ENCODE peak calls at places on chromosomes 4 and X, in seven cellular contexts. One of them, this sample, is unnamed.

GRCh38 chr4:6574747-6575502 is at the start of gene MAN2B2:
- DNase-seq in A549: peak
- DNase-seq in psoas muscle: peak
- DNase-seq in WTC11: peak
- DNase-seq in PC-9: peak
- DNase-seq in upper lobe of right lung: peak
- DNase-seq in heart right ventricle: peak
- DNase-seq in this sample: peak

GRCh38 chrX:103073442-103073841 is 9.5 kb upstream of the BEX1 start:
- DNase-seq in heart right ventricle: no peak
- DNase-seq in PC-9: no peak
- DNase-seq in psoas muscle: no peak
- DNase-seq in WTC11: no peak
- DNase-seq in upper lobe of right lung: no peak
- DNase-seq in A549: no peak
- DNase-seq in this sample: no peak

GRCh38 chrX:109619816-109620215 is 5.2 kb downstream of the KCNE5 start:
- DNase-seq in psoas muscle: no peak
- DNase-seq in A549: no peak
- DNase-seq in PC-9: no peak
- DNase-seq in WTC11: no peak
- DNase-seq in upper lobe of right lung: no peak
- DNase-seq in heart right ventricle: no peak
- DNase-seq in this sample: peak

GRCh38 chr4:133059117-133059516 is 90.0 kb upstream of the PCDH10 start:
- DNase-seq in A549: no peak
- DNase-seq in WTC11: no peak
- DNase-seq in psoas muscle: no peak
- DNase-seq in upper lobe of right lung: no peak
- DNase-seq in PC-9: no peak
- DNase-seq in heart right ventricle: no peak
- DNase-seq in this sample: no peak

GRCh38 chr4:25568788-25569231 is 86.8 kb upstream of the SLC34A2 start:
- DNase-seq in psoas muscle: no peak
- DNase-seq in PC-9: no peak
- DNase-seq in heart right ventricle: no peak
- DNase-seq in WTC11: no peak
- DNase-seq in A549: peak
- DNase-seq in upper lobe of right lung: no peak
- DNase-seq in this sample: no peak

GRCh38 chrX:124478046-124478445 is 131.7 kb downstream of the SH2D1A start:
- DNase-seq in psoas muscle: no peak
- DNase-seq in WTC11: no peak
- DNase-seq in heart right ventricle: no peak
- DNase-seq in upper lobe of right lung: no peak
- DNase-seq in A549: no peak
- DNase-seq in PC-9: no peak
- DNase-seq in this sample: no peak

GRCh38 chr4:77072195-77072753 is 3.5 kb downstream of the CCNI start:
- DNase-seq in upper lobe of right lung: no peak
- DNase-seq in heart right ventricle: no peak
- DNase-seq in psoas muscle: no peak
- DNase-seq in A549: no peak
- DNase-seq in WTC11: no peak
- DNase-seq in PC-9: peak
- DNase-seq in this sample: no peak

GRCh38 chr4:41594439-41594838 is 56.5 kb downstream of the LIMCH1 start:
- DNase-seq in heart right ventricle: peak
- DNase-seq in upper lobe of right lung: no peak
- DNase-seq in WTC11: no peak
- DNase-seq in psoas muscle: peak
- DNase-seq in PC-9: no peak
- DNase-seq in A549: no peak
- DNase-seq in this sample: no peak

GRCh38 chr4:3445111-3445820 is 3.5 kb downstream of the HGFAC start:
- DNase-seq in psoas muscle: peak
- DNase-seq in WTC11: no peak
- DNase-seq in A549: no peak
- DNase-seq in PC-9: no peak
- DNase-seq in heart right ventricle: peak
- DNase-seq in upper lobe of right lung: no peak
- DNase-seq in this sample: peak

GRCh38 chr4:1718095-1718850 is 2.9 kb downstream of the TMEM129 start:
- DNase-seq in psoas muscle: no peak
- DNase-seq in heart right ventricle: no peak
- DNase-seq in A549: no peak
- DNase-seq in PC-9: no peak
- DNase-seq in WTC11: no peak
- DNase-seq in upper lobe of right lung: peak
- DNase-seq in this sample: no peak

GRCh38 chr4:3531887-3532713 is at the start of gene LRPAP1:
- DNase-seq in psoas muscle: peak
- DNase-seq in upper lobe of right lung: peak
- DNase-seq in WTC11: peak
- DNase-seq in heart right ventricle: peak
- DNase-seq in PC-9: peak
- DNase-seq in A549: peak
- DNase-seq in this sample: peak

GRCh38 chrX:53716328-53717088 is 30.0 kb upstream of the HUWE1 start:
- DNase-seq in A549: no peak
- DNase-seq in PC-9: peak
- DNase-seq in heart right ventricle: no peak
- DNase-seq in WTC11: no peak
- DNase-seq in upper lobe of right lung: no peak
- DNase-seq in psoas muscle: no peak
- DNase-seq in this sample: no peak

GRCh38 chrX:24306430-24306829 is 7.4 kb downstream of the SUPT20HL2 start:
- DNase-seq in PC-9: no peak
- DNase-seq in heart right ventricle: no peak
- DNase-seq in A549: no peak
- DNase-seq in WTC11: no peak
- DNase-seq in psoas muscle: no peak
- DNase-seq in upper lobe of right lung: no peak
- DNase-seq in this sample: no peak

GRCh38 chr4:5932021-5932553 is 39.2 kb upstream of the CRMP1 start:
- DNase-seq in A549: no peak
- DNase-seq in heart right ventricle: no peak
- DNase-seq in upper lobe of right lung: no peak
- DNase-seq in PC-9: no peak
- DNase-seq in WTC11: no peak
- DNase-seq in psoas muscle: no peak
- DNase-seq in this sample: no peak

GRCh38 chr4:175971393-175972179 is 94.1 kb upstream of the WDR17 start:
- DNase-seq in A549: no peak
- DNase-seq in WTC11: no peak
- DNase-seq in heart right ventricle: no peak
- DNase-seq in PC-9: no peak
- DNase-seq in upper lobe of right lung: no peak
- DNase-seq in psoas muscle: no peak
- DNase-seq in this sample: no peak

GRCh38 chr4:173269280-173269679 is 64.9 kb downstream of the HMGB2 start:
- DNase-seq in psoas muscle: no peak
- DNase-seq in PC-9: no peak
- DNase-seq in upper lobe of right lung: no peak
- DNase-seq in A549: no peak
- DNase-seq in WTC11: no peak
- DNase-seq in heart right ventricle: no peak
- DNase-seq in this sample: no peak

GRCh38 chrX:74420194-74421035 is 878 bp upstream of the SLC16A2 start:
- DNase-seq in upper lobe of right lung: peak
- DNase-seq in PC-9: peak
- DNase-seq in WTC11: peak
- DNase-seq in A549: peak
- DNase-seq in psoas muscle: peak
- DNase-seq in heart right ventricle: peak
- DNase-seq in this sample: peak

GRCh38 chr4:3645711-3646221 is 113.5 kb upstream of the LRPAP1 start:
- DNase-seq in psoas muscle: no peak
- DNase-seq in A549: no peak
- DNase-seq in upper lobe of right lung: no peak
- DNase-seq in PC-9: no peak
- DNase-seq in heart right ventricle: no peak
- DNase-seq in WTC11: no peak
- DNase-seq in this sample: no peak

GRCh38 chrX:71622347-71623104 is 4.2 kb upstream of the CXCR3 start:
- DNase-seq in PC-9: no peak
- DNase-seq in A549: peak
- DNase-seq in heart right ventricle: peak
- DNase-seq in upper lobe of right lung: peak
- DNase-seq in psoas muscle: peak
- DNase-seq in WTC11: peak
- DNase-seq in this sample: no peak

GRCh38 chr4:179867300-179867878 is 2375.8 kb upstream of the TENM3 start:
- DNase-seq in psoas muscle: no peak
- DNase-seq in WTC11: peak
- DNase-seq in PC-9: no peak
- DNase-seq in A549: peak
- DNase-seq in heart right ventricle: peak
- DNase-seq in upper lobe of right lung: no peak
- DNase-seq in this sample: peak

GRCh38 chr4:66182651-66183050 is 512.4 kb upstream of the EPHA5 start:
- DNase-seq in WTC11: no peak
- DNase-seq in PC-9: no peak
- DNase-seq in psoas muscle: no peak
- DNase-seq in A549: no peak
- DNase-seq in heart right ventricle: no peak
- DNase-seq in upper lobe of right lung: no peak
- DNase-seq in this sample: no peak

GRCh38 chrX:40952855-40953254 is 132.4 kb upstream of the USP9X start:
- DNase-seq in psoas muscle: no peak
- DNase-seq in WTC11: no peak
- DNase-seq in PC-9: no peak
- DNase-seq in A549: no peak
- DNase-seq in upper lobe of right lung: no peak
- DNase-seq in heart right ventricle: no peak
- DNase-seq in this sample: no peak

GRCh38 chr4:139595989-139596679 is 40.1 kb upstream of the SETD7 start:
- DNase-seq in A549: peak
- DNase-seq in psoas muscle: peak
- DNase-seq in heart right ventricle: no peak
- DNase-seq in WTC11: no peak
- DNase-seq in upper lobe of right lung: no peak
- DNase-seq in PC-9: peak
- DNase-seq in this sample: no peak
- TF ChIP-seq CTCF in A549: no peak
- TF ChIP-seq CTCF in psoas muscle: no peak
- TF ChIP-seq CTCF in heart right ventricle: no peak
- TF ChIP-seq CTCF in WTC11: no peak
- TF ChIP-seq CTCF in upper lobe of right lung: no peak
- TF ChIP-seq CTCF in PC-9: no peak
- TF ChIP-seq CTCF in this sample: no peak

GRCh38 chr4:101230806-101231426 is 116.4 kb downstream of the PPP3CA start:
- DNase-seq in psoas muscle: no peak
- DNase-seq in A549: peak
- DNase-seq in upper lobe of right lung: no peak
- DNase-seq in PC-9: no peak
- DNase-seq in WTC11: no peak
- DNase-seq in heart right ventricle: no peak
- DNase-seq in this sample: no peak
- TF ChIP-seq CTCF in psoas muscle: no peak
- TF ChIP-seq CTCF in A549: no peak
- TF ChIP-seq CTCF in upper lobe of right lung: no peak
- TF ChIP-seq CTCF in PC-9: no peak
- TF ChIP-seq CTCF in WTC11: no peak
- TF ChIP-seq CTCF in heart right ventricle: no peak
- TF ChIP-seq CTCF in this sample: no peak

GRCh38 chrX:13911581-13911980 is 94.7 kb upstream of the GPM6B start:
- DNase-seq in psoas muscle: no peak
- DNase-seq in heart right ventricle: no peak
- DNase-seq in PC-9: no peak
- DNase-seq in WTC11: no peak
- DNase-seq in upper lobe of right lung: no peak
- DNase-seq in A549: no peak
- DNase-seq in this sample: no peak
- TF ChIP-seq CTCF in psoas muscle: no peak
- TF ChIP-seq CTCF in heart right ventricle: no peak
- TF ChIP-seq CTCF in PC-9: no peak
- TF ChIP-seq CTCF in WTC11: no peak
- TF ChIP-seq CTCF in upper lobe of right lung: no peak
- TF ChIP-seq CTCF in A549: no peak
- TF ChIP-seq CTCF in this sample: no peak

GRCh38 chrX:135543924-135544323 is 23.5 kb downstream of the INTS6L start:
- DNase-seq in upper lobe of right lung: no peak
- DNase-seq in heart right ventricle: no peak
- DNase-seq in WTC11: peak
- DNase-seq in PC-9: no peak
- DNase-seq in psoas muscle: no peak
- DNase-seq in A549: peak
- DNase-seq in this sample: no peak
- TF ChIP-seq CTCF in upper lobe of right lung: peak
- TF ChIP-seq CTCF in heart right ventricle: peak
- TF ChIP-seq CTCF in WTC11: peak
- TF ChIP-seq CTCF in PC-9: peak
- TF ChIP-seq CTCF in psoas muscle: peak
- TF ChIP-seq CTCF in A549: no peak
- TF ChIP-seq CTCF in this sample: no peak

GRCh38 chrX:85051627-85052026 is 48.0 kb downstream of the APOOL start:
- DNase-seq in upper lobe of right lung: no peak
- DNase-seq in heart right ventricle: no peak
- DNase-seq in psoas muscle: no peak
- DNase-seq in WTC11: no peak
- DNase-seq in A549: no peak
- DNase-seq in PC-9: no peak
- DNase-seq in this sample: no peak

GRCh38 chrX:85052207-85052606 is 48.5 kb downstream of the APOOL start:
- DNase-seq in A549: no peak
- DNase-seq in WTC11: no peak
- DNase-seq in heart right ventricle: no peak
- DNase-seq in PC-9: no peak
- DNase-seq in psoas muscle: no peak
- DNase-seq in upper lobe of right lung: no peak
- DNase-seq in this sample: no peak

DNA sequence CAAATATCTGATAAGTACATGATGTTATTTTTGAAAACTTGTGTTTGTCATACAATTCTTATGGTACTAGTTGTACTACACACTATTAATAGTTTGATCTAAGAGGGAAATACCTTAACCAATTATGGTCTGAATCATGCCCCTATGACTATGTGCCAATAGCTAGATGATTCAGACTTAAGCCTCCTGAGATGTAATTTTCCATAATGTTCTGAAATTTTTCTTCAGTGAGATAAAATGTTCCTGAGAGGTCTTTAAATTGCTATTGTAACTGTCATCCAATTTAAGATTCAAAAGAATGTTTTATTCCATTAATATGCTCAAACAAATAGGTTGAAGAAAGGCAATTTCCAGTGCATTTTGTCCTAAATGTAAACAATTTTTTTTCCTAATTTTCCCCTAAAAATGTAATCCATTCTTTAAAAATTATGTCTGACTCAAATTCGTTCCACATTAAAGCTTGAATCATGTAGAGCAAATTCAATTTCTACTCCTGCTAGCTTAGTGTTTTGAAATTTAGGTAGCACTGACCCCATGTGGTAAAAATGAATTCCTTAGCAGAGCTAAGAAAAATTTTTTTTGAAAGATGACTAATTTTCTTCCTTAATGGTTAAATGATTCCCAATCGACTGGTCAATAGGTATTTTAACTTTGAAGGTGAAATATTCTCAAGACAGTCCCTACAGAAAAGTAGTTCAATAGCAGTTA is 49.1 kb downstream of the APOOL start:
- DNase-seq in PC-9: peak
- DNase-seq in psoas muscle: no peak
- DNase-seq in upper lobe of right lung: no peak
- DNase-seq in WTC11: no peak
- DNase-seq in A549: peak
- DNase-seq in heart right ventricle: no peak
- DNase-seq in this sample: no peak
- TF ChIP-seq CTCF in PC-9: peak
- TF ChIP-seq CTCF in psoas muscle: peak
- TF ChIP-seq CTCF in upper lobe of right lung: peak
- TF ChIP-seq CTCF in WTC11: no peak
- TF ChIP-seq CTCF in A549: peak
- TF ChIP-seq CTCF in heart right ventricle: peak
- TF ChIP-seq CTCF in this sample: no peak